ENCODE peak calls at places on chromosomes 5 and 9, in eight cellular contexts. Z, U, S, T, R, I, B and F are unnamed samples.

GRCh38 chr5:27482663-27483062 is 444.3 kb upstream of the CDH9 start:
- DNase-seq in Z (no peak), U (no peak), S (no peak), T (no peak), R (no peak), I (no peak), B (no peak), F (no peak)

GRCh38 chr9:18786936-18787658 is 245.9 kb downstream of the SAXO1 start:
- DNase-seq in Z (peak; percentile 53), U (no peak), S (peak; percentile 57), T (no peak), R (no peak), I (no peak), B (no peak), F (no peak)

GRCh38 chr9:79858509-79858908 is 286.7 kb downstream of the TLE4 start:
- DNase-seq in Z (peak; percentile 19), U (no peak), S (peak; percentile 28), T (no peak), R (no peak), I (no peak), B (no peak), F (no peak)

GRCh38 chr5:119274024-119274766 is 81.6 kb upstream of the TNFAIP8 start:
- DNase-seq in Z (no peak), U (no peak), S (no peak), T (no peak), R (peak; percentile 32), I (no peak), B (no peak), F (no peak)

GRCh38 chr9:92971776-92972175 is 24.5 kb downstream of the FGD3 start:
- DNase-seq in Z (no peak), U (no peak), S (no peak), T (no peak), R (no peak), I (no peak), B (no peak), F (no peak)

GRCh38 chr5:10310073-10310779 is 2.5 kb upstream of the CMBL start:
- DNase-seq in Z (peak; percentile 29), U (no peak), S (peak; percentile 66), T (no peak), R (peak; percentile 52), I (no peak), B (no peak), F (no peak)

GRCh38 chr5:85109616-85110015 is 724.9 kb upstream of the EDIL3 start:
- DNase-seq in Z (peak; percentile 53), U (no peak), S (no peak), T (no peak), R (no peak), I (no peak), B (no peak), F (no peak)

GRCh38 chr5:368162-369084 is 46.9 kb downstream of the AHRR start:
- DNase-seq in Z (peak; percentile 81), U (peak; percentile 56), S (peak; percentile 39), T (peak; percentile 32), R (no peak), I (no peak), B (no peak), F (peak; percentile 68)

GRCh38 chr5:108884736-108885135 is 137.0 kb downstream of the FER start:
- DNase-seq in Z (peak; percentile 70), U (no peak), S (peak; percentile 85), T (no peak), R (no peak), I (peak; percentile 17), B (no peak), F (no peak)

GRCh38 chr9:81071108-81071507 is 618.2 kb downstream of the TLE1 start:
- DNase-seq in Z (no peak), U (no peak), S (no peak), T (no peak), R (no peak), I (no peak), B (no peak), F (no peak)

GRCh38 chr9:121350993-121351561 is 19.0 kb downstream of the STOM start:
- DNase-seq in Z (peak; percentile 95), U (peak; percentile 83), S (peak; percentile 96), T (no peak), R (peak; percentile 45), I (no peak), B (peak; percentile 34), F (peak; percentile 89)

GRCh38 chr9:131727184-131727785 is 12.6 kb downstream of the RAPGEF1 start:
- DNase-seq in Z (peak; percentile 43), U (peak; percentile 83), S (peak; percentile 69), T (no peak), R (no peak), I (no peak), B (no peak), F (no peak)

GRCh38 chr5:139050432-139050831 is 147.7 kb downstream of the SIL1 start:
- DNase-seq in Z (no peak), U (no peak), S (no peak), T (no peak), R (no peak), I (no peak), B (no peak), F (no peak)

GRCh38 chr9:6944896-6945295 is 187.1 kb downstream of the KDM4C start:
- DNase-seq in Z (no peak), U (no peak), S (peak; percentile 70), T (no peak), R (no peak), I (no peak), B (no peak), F (no peak)

GRCh38 chr5:132657676-132658382 is at the start of gene IL13:
- DNase-seq in Z (no peak), U (no peak), S (no peak), T (no peak), R (no peak), I (no peak), B (no peak), F (no peak)

GRCh38 chr9:79673614-79674013 is 101.8 kb downstream of the TLE4 start:
- DNase-seq in Z (no peak), U (no peak), S (no peak), T (no peak), R (no peak), I (no peak), B (no peak), F (no peak)

GRCh38 chr5:75510417-75510835 is 1.0 kb downstream of the CERT1 start:
- DNase-seq in Z (peak; percentile 50), U (peak; percentile 73), S (peak; percentile 42), T (no peak), R (no peak), I (no peak), B (peak; percentile 60), F (no peak)

GRCh38 chr9:98241357-98242104 is 13.9 kb downstream of the TBC1D2 start:
- DNase-seq in Z (no peak), U (no peak), S (no peak), T (no peak), R (no peak), I (peak; percentile 42), B (no peak), F (no peak)
- TF ChIP-seq CTCF in Z (no peak), U (no peak), S (peak; percentile 32), T (peak; percentile 71), R (no peak), I (peak; percentile 51), B (peak; percentile 28), F (no peak)

DNA sequence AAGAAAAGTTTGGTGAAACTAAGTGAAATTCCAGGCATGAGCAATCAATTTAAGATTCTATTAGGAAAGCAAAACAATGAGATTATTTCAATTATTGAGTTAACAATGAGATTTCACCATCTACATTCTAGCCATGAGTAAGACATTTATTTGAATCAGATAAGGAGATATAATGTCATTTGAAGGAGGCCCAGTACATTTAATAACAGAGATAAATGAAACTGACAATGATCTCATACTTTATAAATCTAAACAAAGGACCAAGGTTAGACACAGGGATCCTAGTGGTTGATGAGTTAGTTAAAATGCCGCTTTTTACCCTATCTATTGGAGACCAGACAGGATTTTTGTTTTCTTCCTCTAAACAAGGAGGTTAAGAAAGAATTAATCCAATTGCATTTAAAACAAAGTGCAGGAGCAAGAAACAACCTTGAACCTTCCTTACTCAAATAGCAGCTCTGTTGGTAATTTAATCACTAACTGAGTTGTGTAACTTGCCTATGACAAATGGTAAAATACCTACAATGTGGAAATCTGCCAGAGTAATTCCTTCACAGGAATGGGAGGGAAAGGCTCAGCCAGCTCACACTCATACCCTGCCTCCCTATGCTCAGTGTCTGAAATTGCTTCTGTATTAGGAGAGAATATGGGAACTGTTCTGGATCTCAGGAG is 103.5 kb upstream of the NR3C1 start:
- DNase-seq in Z (peak; percentile 84), U (no peak), S (peak; percentile 94), T (no peak), R (no peak), I (no peak), B (no peak), F (peak; percentile 92)
- TF ChIP-seq CTCF in Z (peak; percentile 12), U (no peak), S (peak; percentile 39), T (no peak), R (peak; percentile 27), I (no peak), B (peak; percentile 26), F (peak; percentile 25)

DNA sequence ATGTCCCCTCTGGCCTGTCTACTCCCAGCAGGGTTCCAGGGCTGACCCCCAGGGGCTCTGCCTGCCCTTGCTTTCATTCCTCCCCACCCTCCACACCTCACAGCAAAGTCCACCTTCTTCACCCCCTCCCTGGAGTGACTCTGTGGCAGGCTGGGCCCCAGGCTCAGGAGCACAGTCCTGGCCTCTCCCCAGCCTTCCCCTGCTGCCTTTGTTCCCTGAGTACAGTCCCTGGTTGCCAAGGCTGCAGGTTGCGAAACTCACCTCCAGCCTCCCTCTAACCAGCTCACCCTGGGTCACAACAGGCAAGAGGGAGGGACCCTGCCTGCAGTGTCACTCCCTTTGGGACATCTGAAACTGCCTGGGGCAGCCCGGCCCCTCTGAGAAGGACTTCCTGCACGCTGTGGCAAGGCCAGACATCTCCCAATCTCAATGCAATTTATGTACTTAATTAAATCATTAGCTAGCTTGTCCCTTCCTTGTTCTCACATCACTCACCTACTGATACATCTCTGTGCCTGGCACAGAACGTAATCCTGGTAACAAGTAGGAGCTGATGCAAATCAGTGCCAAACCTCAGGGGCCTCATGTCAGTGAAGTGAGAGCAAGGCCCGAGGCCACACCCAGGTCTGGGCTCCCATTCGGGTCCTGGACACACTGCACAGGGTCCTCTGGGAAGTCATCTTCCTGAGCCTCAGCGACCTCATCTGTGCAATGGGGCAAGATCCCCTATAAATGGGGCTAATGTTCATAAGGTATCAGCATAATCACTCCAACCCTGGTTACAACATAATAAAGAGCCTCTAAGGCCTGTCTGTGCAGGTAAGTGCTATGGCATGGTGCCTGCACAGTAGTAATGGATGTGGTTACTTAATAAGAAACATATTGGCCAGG is 27.3 kb upstream of the TRIM14 start:
- DNase-seq in Z (peak; percentile 38), U (peak; percentile 59), S (peak; percentile 50), T (no peak), R (peak; percentile 90), I (peak; percentile 20), B (no peak), F (peak; percentile 14)
- TF ChIP-seq CTCF in Z (no peak), U (no peak), S (no peak), T (no peak), R (no peak), I (no peak), B (no peak), F (no peak)

DNA sequence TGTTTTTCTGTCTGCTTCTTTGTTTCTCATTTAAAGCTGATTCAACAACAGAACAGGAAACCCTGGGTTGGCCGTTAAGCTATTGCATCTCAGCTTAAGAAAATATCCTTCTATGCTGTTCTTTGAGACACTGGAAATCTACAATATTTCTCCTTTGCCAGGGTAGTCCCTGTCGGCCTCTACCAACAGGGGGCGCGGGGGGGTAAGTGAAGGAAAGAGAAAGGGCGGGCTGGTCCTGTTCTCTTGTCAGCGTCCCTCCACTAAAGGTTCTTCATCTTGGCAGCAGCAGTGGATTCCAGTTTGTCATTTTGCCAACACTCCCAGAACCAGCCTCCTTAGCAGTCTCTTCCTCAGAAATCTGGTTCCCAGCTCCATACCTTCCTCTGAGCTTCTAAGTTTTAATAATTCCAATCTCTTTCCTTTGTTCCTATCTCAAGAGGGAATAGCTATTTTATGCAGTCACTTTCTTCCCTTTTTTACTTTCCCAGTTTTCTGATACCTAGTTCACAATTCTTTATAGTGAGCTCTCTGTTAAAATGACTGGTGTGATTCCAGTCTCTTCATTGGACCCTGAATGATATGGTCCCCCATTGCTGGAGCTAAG is 222.3 kb downstream of the GLIS3 start:
- DNase-seq in Z (peak; percentile 84), U (peak; percentile 92), S (peak; percentile 89), T (peak; percentile 92), R (peak; percentile 72), I (peak; percentile 72), B (peak; percentile 53), F (peak; percentile 44)
- TF ChIP-seq CTCF in Z (peak; percentile 83), U (peak; percentile 71), S (peak; percentile 90), T (peak; percentile 92), R (peak; percentile 56), I (peak; percentile 65), B (peak; percentile 95), F (peak; percentile 81)